ENCODE peak calls at places on chromosomes 13 and 19, in ten cellular contexts. One of them, this sample, is unnamed.

GRCh38 chr13:58547419-58547818 is 915.9 kb downstream of the PCDH17 start:
- DNase-seq in RPMI8226: no peak
- DNase-seq in stimulated activated CD4-positive, alpha-beta T cell treated with anti-CD3 and anti-CD28 coated beads, Interleukin-2, amount 100 ng/mL, for 24 hours: no peak
- DNase-seq in putamen: no peak
- DNase-seq in activated T-helper 1 cell treated with anti-CD3 and anti-CD28 coated beads, Interleukin-12 subunit alpha, Interleukin-12 subunit beta, Interleukin-2, Interleukin-4 antibody, amounts not matched to agents 30 ng/mL and 10 ng/mL and 1 ng/mL, durations not matched to agents 14 hours and 24 hours and 36 hours: no peak
- DNase-seq in body of pancreas: no peak
- DNase-seq in neural progenitor cell: no peak
- DNase-seq in left ventricle myocardium inferior: no peak
- DNase-seq in endothelial cell: no peak
- DNase-seq in activated CD4-positive, CD25-positive, alpha-beta regulatory T cell treated with anti-CD3 and anti-CD28 coated beads, Interleukin-2, amount 50 U/mL, for 16 hours: no peak
- DNase-seq in this sample: no peak

GRCh38 chr19:1264801-1265610 is 4.1 kb upstream of the CIRBP start:
- DNase-seq in endothelial cell: peak
- DNase-seq in activated CD4-positive, CD25-positive, alpha-beta regulatory T cell treated with anti-CD3 and anti-CD28 coated beads, Interleukin-2, amount 50 U/mL, for 16 hours: no peak
- DNase-seq in body of pancreas: peak
- DNase-seq in activated T-helper 1 cell treated with anti-CD3 and anti-CD28 coated beads, Interleukin-12 subunit alpha, Interleukin-12 subunit beta, Interleukin-2, Interleukin-4 antibody, amounts not matched to agents 30 ng/mL and 10 ng/mL and 1 ng/mL, durations not matched to agents 14 hours and 24 hours and 36 hours: no peak
- DNase-seq in stimulated activated CD4-positive, alpha-beta T cell treated with anti-CD3 and anti-CD28 coated beads, Interleukin-2, amount 100 ng/mL, for 24 hours: no peak
- DNase-seq in neural progenitor cell: peak
- DNase-seq in left ventricle myocardium inferior: peak
- DNase-seq in putamen: no peak
- DNase-seq in RPMI8226: no peak
- DNase-seq in this sample: peak

GRCh38 chr13:50376895-50377575 is 361.8 kb downstream of the KCNRG start:
- DNase-seq in activated CD4-positive, CD25-positive, alpha-beta regulatory T cell treated with anti-CD3 and anti-CD28 coated beads, Interleukin-2, amount 50 U/mL, for 16 hours: no peak
- DNase-seq in endothelial cell: no peak
- DNase-seq in left ventricle myocardium inferior: no peak
- DNase-seq in body of pancreas: no peak
- DNase-seq in putamen: no peak
- DNase-seq in RPMI8226: no peak
- DNase-seq in activated T-helper 1 cell treated with anti-CD3 and anti-CD28 coated beads, Interleukin-12 subunit alpha, Interleukin-12 subunit beta, Interleukin-2, Interleukin-4 antibody, amounts not matched to agents 30 ng/mL and 10 ng/mL and 1 ng/mL, durations not matched to agents 14 hours and 24 hours and 36 hours: no peak
- DNase-seq in stimulated activated CD4-positive, alpha-beta T cell treated with anti-CD3 and anti-CD28 coated beads, Interleukin-2, amount 100 ng/mL, for 24 hours: no peak
- DNase-seq in neural progenitor cell: peak
- DNase-seq in this sample: no peak

GRCh38 chr19:56403261-56403660 is 871 bp upstream of the ZNF583 start:
- DNase-seq in endothelial cell: no peak
- DNase-seq in activated CD4-positive, CD25-positive, alpha-beta regulatory T cell treated with anti-CD3 and anti-CD28 coated beads, Interleukin-2, amount 50 U/mL, for 16 hours: no peak
- DNase-seq in body of pancreas: no peak
- DNase-seq in neural progenitor cell: peak
- DNase-seq in left ventricle myocardium inferior: no peak
- DNase-seq in activated T-helper 1 cell treated with anti-CD3 and anti-CD28 coated beads, Interleukin-12 subunit alpha, Interleukin-12 subunit beta, Interleukin-2, Interleukin-4 antibody, amounts not matched to agents 30 ng/mL and 10 ng/mL and 1 ng/mL, durations not matched to agents 14 hours and 24 hours and 36 hours: no peak
- DNase-seq in putamen: no peak
- DNase-seq in RPMI8226: no peak
- DNase-seq in stimulated activated CD4-positive, alpha-beta T cell treated with anti-CD3 and anti-CD28 coated beads, Interleukin-2, amount 100 ng/mL, for 24 hours: peak
- DNase-seq in this sample: no peak

GRCh38 chr13:36819811-36820140 is 754 bp downstream of the RFXAP start:
- DNase-seq in neural progenitor cell: peak
- DNase-seq in left ventricle myocardium inferior: no peak
- DNase-seq in putamen: no peak
- DNase-seq in activated T-helper 1 cell treated with anti-CD3 and anti-CD28 coated beads, Interleukin-12 subunit alpha, Interleukin-12 subunit beta, Interleukin-2, Interleukin-4 antibody, amounts not matched to agents 30 ng/mL and 10 ng/mL and 1 ng/mL, durations not matched to agents 14 hours and 24 hours and 36 hours: peak
- DNase-seq in body of pancreas: peak
- DNase-seq in activated CD4-positive, CD25-positive, alpha-beta regulatory T cell treated with anti-CD3 and anti-CD28 coated beads, Interleukin-2, amount 50 U/mL, for 16 hours: no peak
- DNase-seq in RPMI8226: peak
- DNase-seq in endothelial cell: no peak
- DNase-seq in stimulated activated CD4-positive, alpha-beta T cell treated with anti-CD3 and anti-CD28 coated beads, Interleukin-2, amount 100 ng/mL, for 24 hours: peak
- DNase-seq in this sample: no peak

GRCh38 chr19:19482785-19483625 is 32.3 kb downstream of the TSSK6 start:
- DNase-seq in left ventricle myocardium inferior: no peak
- DNase-seq in RPMI8226: no peak
- DNase-seq in activated CD4-positive, CD25-positive, alpha-beta regulatory T cell treated with anti-CD3 and anti-CD28 coated beads, Interleukin-2, amount 50 U/mL, for 16 hours: no peak
- DNase-seq in putamen: no peak
- DNase-seq in endothelial cell: no peak
- DNase-seq in activated T-helper 1 cell treated with anti-CD3 and anti-CD28 coated beads, Interleukin-12 subunit alpha, Interleukin-12 subunit beta, Interleukin-2, Interleukin-4 antibody, amounts not matched to agents 30 ng/mL and 10 ng/mL and 1 ng/mL, durations not matched to agents 14 hours and 24 hours and 36 hours: no peak
- DNase-seq in body of pancreas: no peak
- DNase-seq in neural progenitor cell: no peak
- DNase-seq in stimulated activated CD4-positive, alpha-beta T cell treated with anti-CD3 and anti-CD28 coated beads, Interleukin-2, amount 100 ng/mL, for 24 hours: no peak
- DNase-seq in this sample: peak

GRCh38 chr13:81017525-81018152 is 676.7 kb upstream of the SPRY2 start:
- DNase-seq in activated T-helper 1 cell treated with anti-CD3 and anti-CD28 coated beads, Interleukin-12 subunit alpha, Interleukin-12 subunit beta, Interleukin-2, Interleukin-4 antibody, amounts not matched to agents 30 ng/mL and 10 ng/mL and 1 ng/mL, durations not matched to agents 14 hours and 24 hours and 36 hours: no peak
- DNase-seq in endothelial cell: no peak
- DNase-seq in activated CD4-positive, CD25-positive, alpha-beta regulatory T cell treated with anti-CD3 and anti-CD28 coated beads, Interleukin-2, amount 50 U/mL, for 16 hours: no peak
- DNase-seq in left ventricle myocardium inferior: no peak
- DNase-seq in putamen: peak
- DNase-seq in neural progenitor cell: peak
- DNase-seq in body of pancreas: no peak
- DNase-seq in stimulated activated CD4-positive, alpha-beta T cell treated with anti-CD3 and anti-CD28 coated beads, Interleukin-2, amount 100 ng/mL, for 24 hours: no peak
- DNase-seq in RPMI8226: peak
- DNase-seq in this sample: peak

GRCh38 chr19:14166448-14166847 is 30.1 kb upstream of the ASF1B start:
- DNase-seq in neural progenitor cell: no peak
- DNase-seq in body of pancreas: no peak
- DNase-seq in activated CD4-positive, CD25-positive, alpha-beta regulatory T cell treated with anti-CD3 and anti-CD28 coated beads, Interleukin-2, amount 50 U/mL, for 16 hours: no peak
- DNase-seq in RPMI8226: no peak
- DNase-seq in left ventricle myocardium inferior: no peak
- DNase-seq in putamen: no peak
- DNase-seq in endothelial cell: no peak
- DNase-seq in activated T-helper 1 cell treated with anti-CD3 and anti-CD28 coated beads, Interleukin-12 subunit alpha, Interleukin-12 subunit beta, Interleukin-2, Interleukin-4 antibody, amounts not matched to agents 30 ng/mL and 10 ng/mL and 1 ng/mL, durations not matched to agents 14 hours and 24 hours and 36 hours: no peak
- DNase-seq in stimulated activated CD4-positive, alpha-beta T cell treated with anti-CD3 and anti-CD28 coated beads, Interleukin-2, amount 100 ng/mL, for 24 hours: no peak
- DNase-seq in this sample: no peak

GRCh38 chr19:47510516-47511127 is 4.2 kb downstream of the NAPA start:
- DNase-seq in putamen: no peak
- DNase-seq in body of pancreas: no peak
- DNase-seq in activated CD4-positive, CD25-positive, alpha-beta regulatory T cell treated with anti-CD3 and anti-CD28 coated beads, Interleukin-2, amount 50 U/mL, for 16 hours: no peak
- DNase-seq in RPMI8226: no peak
- DNase-seq in stimulated activated CD4-positive, alpha-beta T cell treated with anti-CD3 and anti-CD28 coated beads, Interleukin-2, amount 100 ng/mL, for 24 hours: no peak
- DNase-seq in activated T-helper 1 cell treated with anti-CD3 and anti-CD28 coated beads, Interleukin-12 subunit alpha, Interleukin-12 subunit beta, Interleukin-2, Interleukin-4 antibody, amounts not matched to agents 30 ng/mL and 10 ng/mL and 1 ng/mL, durations not matched to agents 14 hours and 24 hours and 36 hours: no peak
- DNase-seq in endothelial cell: no peak
- DNase-seq in neural progenitor cell: no peak
- DNase-seq in left ventricle myocardium inferior: no peak
- DNase-seq in this sample: no peak

GRCh38 chr13:38265135-38265497 is 84.5 kb upstream of the UFM1 start:
- DNase-seq in endothelial cell: no peak
- DNase-seq in body of pancreas: no peak
- DNase-seq in putamen: no peak
- DNase-seq in activated CD4-positive, CD25-positive, alpha-beta regulatory T cell treated with anti-CD3 and anti-CD28 coated beads, Interleukin-2, amount 50 U/mL, for 16 hours: no peak
- DNase-seq in RPMI8226: no peak
- DNase-seq in neural progenitor cell: no peak
- DNase-seq in left ventricle myocardium inferior: no peak
- DNase-seq in stimulated activated CD4-positive, alpha-beta T cell treated with anti-CD3 and anti-CD28 coated beads, Interleukin-2, amount 100 ng/mL, for 24 hours: no peak
- DNase-seq in activated T-helper 1 cell treated with anti-CD3 and anti-CD28 coated beads, Interleukin-12 subunit alpha, Interleukin-12 subunit beta, Interleukin-2, Interleukin-4 antibody, amounts not matched to agents 30 ng/mL and 10 ng/mL and 1 ng/mL, durations not matched to agents 14 hours and 24 hours and 36 hours: no peak
- DNase-seq in this sample: no peak

GRCh38 chr13:51644649-51645048 is 60.4 kb downstream of the WDFY2 start:
- DNase-seq in body of pancreas: peak
- DNase-seq in left ventricle myocardium inferior: no peak
- DNase-seq in putamen: no peak
- DNase-seq in activated T-helper 1 cell treated with anti-CD3 and anti-CD28 coated beads, Interleukin-12 subunit alpha, Interleukin-12 subunit beta, Interleukin-2, Interleukin-4 antibody, amounts not matched to agents 30 ng/mL and 10 ng/mL and 1 ng/mL, durations not matched to agents 14 hours and 24 hours and 36 hours: no peak
- DNase-seq in activated CD4-positive, CD25-positive, alpha-beta regulatory T cell treated with anti-CD3 and anti-CD28 coated beads, Interleukin-2, amount 50 U/mL, for 16 hours: no peak
- DNase-seq in RPMI8226: no peak
- DNase-seq in stimulated activated CD4-positive, alpha-beta T cell treated with anti-CD3 and anti-CD28 coated beads, Interleukin-2, amount 100 ng/mL, for 24 hours: no peak
- DNase-seq in endothelial cell: no peak
- DNase-seq in neural progenitor cell: no peak
- DNase-seq in this sample: no peak

GRCh38 chr13:40920826-40921225 is 98.3 kb downstream of the ELF1 start:
- DNase-seq in neural progenitor cell: no peak
- DNase-seq in activated T-helper 1 cell treated with anti-CD3 and anti-CD28 coated beads, Interleukin-12 subunit alpha, Interleukin-12 subunit beta, Interleukin-2, Interleukin-4 antibody, amounts not matched to agents 30 ng/mL and 10 ng/mL and 1 ng/mL, durations not matched to agents 14 hours and 24 hours and 36 hours: no peak
- DNase-seq in body of pancreas: no peak
- DNase-seq in left ventricle myocardium inferior: no peak
- DNase-seq in endothelial cell: no peak
- DNase-seq in RPMI8226: no peak
- DNase-seq in putamen: no peak
- DNase-seq in activated CD4-positive, CD25-positive, alpha-beta regulatory T cell treated with anti-CD3 and anti-CD28 coated beads, Interleukin-2, amount 50 U/mL, for 16 hours: no peak
- DNase-seq in stimulated activated CD4-positive, alpha-beta T cell treated with anti-CD3 and anti-CD28 coated beads, Interleukin-2, amount 100 ng/mL, for 24 hours: no peak
- DNase-seq in this sample: no peak

GRCh38 chr19:39246951-39247669 is 1.5 kb downstream of the IFNL4 start:
- DNase-seq in activated T-helper 1 cell treated with anti-CD3 and anti-CD28 coated beads, Interleukin-12 subunit alpha, Interleukin-12 subunit beta, Interleukin-2, Interleukin-4 antibody, amounts not matched to agents 30 ng/mL and 10 ng/mL and 1 ng/mL, durations not matched to agents 14 hours and 24 hours and 36 hours: no peak
- DNase-seq in activated CD4-positive, CD25-positive, alpha-beta regulatory T cell treated with anti-CD3 and anti-CD28 coated beads, Interleukin-2, amount 50 U/mL, for 16 hours: no peak
- DNase-seq in endothelial cell: peak
- DNase-seq in body of pancreas: peak
- DNase-seq in neural progenitor cell: peak
- DNase-seq in RPMI8226: peak
- DNase-seq in putamen: no peak
- DNase-seq in stimulated activated CD4-positive, alpha-beta T cell treated with anti-CD3 and anti-CD28 coated beads, Interleukin-2, amount 100 ng/mL, for 24 hours: no peak
- DNase-seq in left ventricle myocardium inferior: peak
- DNase-seq in this sample: peak

GRCh38 chr19:5407356-5407755 is 47.9 kb upstream of the ZNRF4 start:
- DNase-seq in left ventricle myocardium inferior: no peak
- DNase-seq in neural progenitor cell: peak
- DNase-seq in endothelial cell: no peak
- DNase-seq in activated T-helper 1 cell treated with anti-CD3 and anti-CD28 coated beads, Interleukin-12 subunit alpha, Interleukin-12 subunit beta, Interleukin-2, Interleukin-4 antibody, amounts not matched to agents 30 ng/mL and 10 ng/mL and 1 ng/mL, durations not matched to agents 14 hours and 24 hours and 36 hours: no peak
- DNase-seq in RPMI8226: no peak
- DNase-seq in body of pancreas: no peak
- DNase-seq in putamen: no peak
- DNase-seq in activated CD4-positive, CD25-positive, alpha-beta regulatory T cell treated with anti-CD3 and anti-CD28 coated beads, Interleukin-2, amount 50 U/mL, for 16 hours: no peak
- DNase-seq in stimulated activated CD4-positive, alpha-beta T cell treated with anti-CD3 and anti-CD28 coated beads, Interleukin-2, amount 100 ng/mL, for 24 hours: no peak
- DNase-seq in this sample: no peak

GRCh38 chr13:104015646-104016396 is 949.6 kb upstream of the SLC10A2 start:
- DNase-seq in left ventricle myocardium inferior: no peak
- DNase-seq in endothelial cell: no peak
- DNase-seq in activated T-helper 1 cell treated with anti-CD3 and anti-CD28 coated beads, Interleukin-12 subunit alpha, Interleukin-12 subunit beta, Interleukin-2, Interleukin-4 antibody, amounts not matched to agents 30 ng/mL and 10 ng/mL and 1 ng/mL, durations not matched to agents 14 hours and 24 hours and 36 hours: no peak
- DNase-seq in putamen: peak
- DNase-seq in neural progenitor cell: no peak
- DNase-seq in activated CD4-positive, CD25-positive, alpha-beta regulatory T cell treated with anti-CD3 and anti-CD28 coated beads, Interleukin-2, amount 50 U/mL, for 16 hours: no peak
- DNase-seq in RPMI8226: peak
- DNase-seq in stimulated activated CD4-positive, alpha-beta T cell treated with anti-CD3 and anti-CD28 coated beads, Interleukin-2, amount 100 ng/mL, for 24 hours: no peak
- DNase-seq in body of pancreas: no peak
- DNase-seq in this sample: no peak

GRCh38 chr19:50835103-50835784 is 1.9 kb upstream of the KLK15 start:
- DNase-seq in RPMI8226: no peak
- DNase-seq in neural progenitor cell: no peak
- DNase-seq in body of pancreas: peak
- DNase-seq in left ventricle myocardium inferior: no peak
- DNase-seq in putamen: no peak
- DNase-seq in activated CD4-positive, CD25-positive, alpha-beta regulatory T cell treated with anti-CD3 and anti-CD28 coated beads, Interleukin-2, amount 50 U/mL, for 16 hours: no peak
- DNase-seq in endothelial cell: no peak
- DNase-seq in activated T-helper 1 cell treated with anti-CD3 and anti-CD28 coated beads, Interleukin-12 subunit alpha, Interleukin-12 subunit beta, Interleukin-2, Interleukin-4 antibody, amounts not matched to agents 30 ng/mL and 10 ng/mL and 1 ng/mL, durations not matched to agents 14 hours and 24 hours and 36 hours: no peak
- DNase-seq in stimulated activated CD4-positive, alpha-beta T cell treated with anti-CD3 and anti-CD28 coated beads, Interleukin-2, amount 100 ng/mL, for 24 hours: no peak
- DNase-seq in this sample: no peak

GRCh38 chr13:73399347-73400216 is 340.8 kb downstream of the KLF5 start:
- DNase-seq in stimulated activated CD4-positive, alpha-beta T cell treated with anti-CD3 and anti-CD28 coated beads, Interleukin-2, amount 100 ng/mL, for 24 hours: no peak
- DNase-seq in neural progenitor cell: no peak
- DNase-seq in body of pancreas: peak
- DNase-seq in RPMI8226: no peak
- DNase-seq in putamen: no peak
- DNase-seq in endothelial cell: no peak
- DNase-seq in activated T-helper 1 cell treated with anti-CD3 and anti-CD28 coated beads, Interleukin-12 subunit alpha, Interleukin-12 subunit beta, Interleukin-2, Interleukin-4 antibody, amounts not matched to agents 30 ng/mL and 10 ng/mL and 1 ng/mL, durations not matched to agents 14 hours and 24 hours and 36 hours: no peak
- DNase-seq in activated CD4-positive, CD25-positive, alpha-beta regulatory T cell treated with anti-CD3 and anti-CD28 coated beads, Interleukin-2, amount 50 U/mL, for 16 hours: no peak
- DNase-seq in left ventricle myocardium inferior: no peak
- DNase-seq in this sample: no peak

GRCh38 chr13:35646061-35646774 is 169.7 kb upstream of the MAB21L1 start:
- DNase-seq in endothelial cell: no peak
- DNase-seq in stimulated activated CD4-positive, alpha-beta T cell treated with anti-CD3 and anti-CD28 coated beads, Interleukin-2, amount 100 ng/mL, for 24 hours: no peak
- DNase-seq in activated CD4-positive, CD25-positive, alpha-beta regulatory T cell treated with anti-CD3 and anti-CD28 coated beads, Interleukin-2, amount 50 U/mL, for 16 hours: no peak
- DNase-seq in body of pancreas: no peak
- DNase-seq in left ventricle myocardium inferior: no peak
- DNase-seq in neural progenitor cell: no peak
- DNase-seq in putamen: no peak
- DNase-seq in activated T-helper 1 cell treated with anti-CD3 and anti-CD28 coated beads, Interleukin-12 subunit alpha, Interleukin-12 subunit beta, Interleukin-2, Interleukin-4 antibody, amounts not matched to agents 30 ng/mL and 10 ng/mL and 1 ng/mL, durations not matched to agents 14 hours and 24 hours and 36 hours: no peak
- DNase-seq in RPMI8226: no peak
- DNase-seq in this sample: no peak

GRCh38 chr19:16405091-16405490 is 66.7 kb downstream of the EPS15L1 start:
- DNase-seq in activated T-helper 1 cell treated with anti-CD3 and anti-CD28 coated beads, Interleukin-12 subunit alpha, Interleukin-12 subunit beta, Interleukin-2, Interleukin-4 antibody, amounts not matched to agents 30 ng/mL and 10 ng/mL and 1 ng/mL, durations not matched to agents 14 hours and 24 hours and 36 hours: no peak
- DNase-seq in left ventricle myocardium inferior: no peak
- DNase-seq in body of pancreas: no peak
- DNase-seq in activated CD4-positive, CD25-positive, alpha-beta regulatory T cell treated with anti-CD3 and anti-CD28 coated beads, Interleukin-2, amount 50 U/mL, for 16 hours: no peak
- DNase-seq in endothelial cell: no peak
- DNase-seq in stimulated activated CD4-positive, alpha-beta T cell treated with anti-CD3 and anti-CD28 coated beads, Interleukin-2, amount 100 ng/mL, for 24 hours: no peak
- DNase-seq in RPMI8226: no peak
- DNase-seq in neural progenitor cell: no peak
- DNase-seq in putamen: no peak
- DNase-seq in this sample: no peak

GRCh38 chr19:44653977-44654784 is 10.5 kb downstream of the PVR start:
- DNase-seq in left ventricle myocardium inferior: peak
- DNase-seq in stimulated activated CD4-positive, alpha-beta T cell treated with anti-CD3 and anti-CD28 coated beads, Interleukin-2, amount 100 ng/mL, for 24 hours: peak
- DNase-seq in activated CD4-positive, CD25-positive, alpha-beta regulatory T cell treated with anti-CD3 and anti-CD28 coated beads, Interleukin-2, amount 50 U/mL, for 16 hours: peak
- DNase-seq in RPMI8226: peak
- DNase-seq in putamen: no peak
- DNase-seq in neural progenitor cell: peak
- DNase-seq in endothelial cell: peak
- DNase-seq in activated T-helper 1 cell treated with anti-CD3 and anti-CD28 coated beads, Interleukin-12 subunit alpha, Interleukin-12 subunit beta, Interleukin-2, Interleukin-4 antibody, amounts not matched to agents 30 ng/mL and 10 ng/mL and 1 ng/mL, durations not matched to agents 14 hours and 24 hours and 36 hours: peak
- DNase-seq in body of pancreas: peak
- DNase-seq in this sample: peak

GRCh38 chr13:21318891-21319532 is 140.1 kb downstream of the ZDHHC20 start:
- DNase-seq in neural progenitor cell: no peak
- DNase-seq in stimulated activated CD4-positive, alpha-beta T cell treated with anti-CD3 and anti-CD28 coated beads, Interleukin-2, amount 100 ng/mL, for 24 hours: no peak
- DNase-seq in left ventricle myocardium inferior: no peak
- DNase-seq in putamen: no peak
- DNase-seq in RPMI8226: no peak
- DNase-seq in body of pancreas: no peak
- DNase-seq in activated CD4-positive, CD25-positive, alpha-beta regulatory T cell treated with anti-CD3 and anti-CD28 coated beads, Interleukin-2, amount 50 U/mL, for 16 hours: no peak
- DNase-seq in activated T-helper 1 cell treated with anti-CD3 and anti-CD28 coated beads, Interleukin-12 subunit alpha, Interleukin-12 subunit beta, Interleukin-2, Interleukin-4 antibody, amounts not matched to agents 30 ng/mL and 10 ng/mL and 1 ng/mL, durations not matched to agents 14 hours and 24 hours and 36 hours: no peak
- DNase-seq in endothelial cell: no peak
- DNase-seq in this sample: no peak

GRCh38 chr13:90445179-90445578 is 902.3 kb upstream of the MIR17HG start:
- DNase-seq in activated T-helper 1 cell treated with anti-CD3 and anti-CD28 coated beads, Interleukin-12 subunit alpha, Interleukin-12 subunit beta, Interleukin-2, Interleukin-4 antibody, amounts not matched to agents 30 ng/mL and 10 ng/mL and 1 ng/mL, durations not matched to agents 14 hours and 24 hours and 36 hours: no peak
- DNase-seq in neural progenitor cell: peak
- DNase-seq in putamen: no peak
- DNase-seq in body of pancreas: no peak
- DNase-seq in left ventricle myocardium inferior: no peak
- DNase-seq in RPMI8226: no peak
- DNase-seq in activated CD4-positive, CD25-positive, alpha-beta regulatory T cell treated with anti-CD3 and anti-CD28 coated beads, Interleukin-2, amount 50 U/mL, for 16 hours: no peak
- DNase-seq in endothelial cell: no peak
- DNase-seq in stimulated activated CD4-positive, alpha-beta T cell treated with anti-CD3 and anti-CD28 coated beads, Interleukin-2, amount 100 ng/mL, for 24 hours: no peak
- DNase-seq in this sample: no peak

GRCh38 chr19:55649579-55650557 is 1.9 kb downstream of the CCDC106 start:
- DNase-seq in RPMI8226: no peak
- DNase-seq in body of pancreas: no peak
- DNase-seq in putamen: no peak
- DNase-seq in neural progenitor cell: no peak
- DNase-seq in activated CD4-positive, CD25-positive, alpha-beta regulatory T cell treated with anti-CD3 and anti-CD28 coated beads, Interleukin-2, amount 50 U/mL, for 16 hours: no peak
- DNase-seq in endothelial cell: no peak
- DNase-seq in left ventricle myocardium inferior: no peak
- DNase-seq in activated T-helper 1 cell treated with anti-CD3 and anti-CD28 coated beads, Interleukin-12 subunit alpha, Interleukin-12 subunit beta, Interleukin-2, Interleukin-4 antibody, amounts not matched to agents 30 ng/mL and 10 ng/mL and 1 ng/mL, durations not matched to agents 14 hours and 24 hours and 36 hours: no peak
- DNase-seq in stimulated activated CD4-positive, alpha-beta T cell treated with anti-CD3 and anti-CD28 coated beads, Interleukin-2, amount 100 ng/mL, for 24 hours: no peak
- DNase-seq in this sample: no peak

GRCh38 chr19:5447700-5448311 is 7.4 kb upstream of the ZNRF4 start:
- DNase-seq in activated CD4-positive, CD25-positive, alpha-beta regulatory T cell treated with anti-CD3 and anti-CD28 coated beads, Interleukin-2, amount 50 U/mL, for 16 hours: no peak
- DNase-seq in body of pancreas: no peak
- DNase-seq in putamen: no peak
- DNase-seq in endothelial cell: no peak
- DNase-seq in stimulated activated CD4-positive, alpha-beta T cell treated with anti-CD3 and anti-CD28 coated beads, Interleukin-2, amount 100 ng/mL, for 24 hours: no peak
- DNase-seq in neural progenitor cell: no peak
- DNase-seq in left ventricle myocardium inferior: no peak
- DNase-seq in activated T-helper 1 cell treated with anti-CD3 and anti-CD28 coated beads, Interleukin-12 subunit alpha, Interleukin-12 subunit beta, Interleukin-2, Interleukin-4 antibody, amounts not matched to agents 30 ng/mL and 10 ng/mL and 1 ng/mL, durations not matched to agents 14 hours and 24 hours and 36 hours: no peak
- DNase-seq in RPMI8226: peak
- DNase-seq in this sample: no peak

GRCh38 chr19:23002690-23003422 is at the start of gene ZNF728:
- DNase-seq in activated CD4-positive, CD25-positive, alpha-beta regulatory T cell treated with anti-CD3 and anti-CD28 coated beads, Interleukin-2, amount 50 U/mL, for 16 hours: no peak
- DNase-seq in stimulated activated CD4-positive, alpha-beta T cell treated with anti-CD3 and anti-CD28 coated beads, Interleukin-2, amount 100 ng/mL, for 24 hours: no peak
- DNase-seq in endothelial cell: no peak
- DNase-seq in activated T-helper 1 cell treated with anti-CD3 and anti-CD28 coated beads, Interleukin-12 subunit alpha, Interleukin-12 subunit beta, Interleukin-2, Interleukin-4 antibody, amounts not matched to agents 30 ng/mL and 10 ng/mL and 1 ng/mL, durations not matched to agents 14 hours and 24 hours and 36 hours: no peak
- DNase-seq in left ventricle myocardium inferior: peak
- DNase-seq in body of pancreas: peak
- DNase-seq in neural progenitor cell: no peak
- DNase-seq in putamen: peak
- DNase-seq in RPMI8226: peak
- DNase-seq in this sample: no peak

GRCh38 chr19:35430382-35431146 is 17.5 kb upstream of the FFAR2 start:
- DNase-seq in endothelial cell: no peak
- DNase-seq in body of pancreas: no peak
- DNase-seq in activated T-helper 1 cell treated with anti-CD3 and anti-CD28 coated beads, Interleukin-12 subunit alpha, Interleukin-12 subunit beta, Interleukin-2, Interleukin-4 antibody, amounts not matched to agents 30 ng/mL and 10 ng/mL and 1 ng/mL, durations not matched to agents 14 hours and 24 hours and 36 hours: no peak
- DNase-seq in putamen: no peak
- DNase-seq in activated CD4-positive, CD25-positive, alpha-beta regulatory T cell treated with anti-CD3 and anti-CD28 coated beads, Interleukin-2, amount 50 U/mL, for 16 hours: no peak
- DNase-seq in neural progenitor cell: no peak
- DNase-seq in stimulated activated CD4-positive, alpha-beta T cell treated with anti-CD3 and anti-CD28 coated beads, Interleukin-2, amount 100 ng/mL, for 24 hours: no peak
- DNase-seq in RPMI8226: no peak
- DNase-seq in left ventricle myocardium inferior: no peak
- DNase-seq in this sample: no peak

GRCh38 chr13:23965346-23965745 is 68.0 kb upstream of the C1QTNF9B start:
- DNase-seq in stimulated activated CD4-positive, alpha-beta T cell treated with anti-CD3 and anti-CD28 coated beads, Interleukin-2, amount 100 ng/mL, for 24 hours: no peak
- DNase-seq in endothelial cell: no peak
- DNase-seq in RPMI8226: no peak
- DNase-seq in neural progenitor cell: no peak
- DNase-seq in left ventricle myocardium inferior: no peak
- DNase-seq in body of pancreas: peak
- DNase-seq in putamen: no peak
- DNase-seq in activated T-helper 1 cell treated with anti-CD3 and anti-CD28 coated beads, Interleukin-12 subunit alpha, Interleukin-12 subunit beta, Interleukin-2, Interleukin-4 antibody, amounts not matched to agents 30 ng/mL and 10 ng/mL and 1 ng/mL, durations not matched to agents 14 hours and 24 hours and 36 hours: no peak
- DNase-seq in activated CD4-positive, CD25-positive, alpha-beta regulatory T cell treated with anti-CD3 and anti-CD28 coated beads, Interleukin-2, amount 50 U/mL, for 16 hours: no peak
- DNase-seq in this sample: no peak

GRCh38 chr19:32458500-32459123 is 53.0 kb downstream of the DPY19L3 start:
- DNase-seq in left ventricle myocardium inferior: no peak
- DNase-seq in neural progenitor cell: no peak
- DNase-seq in stimulated activated CD4-positive, alpha-beta T cell treated with anti-CD3 and anti-CD28 coated beads, Interleukin-2, amount 100 ng/mL, for 24 hours: no peak
- DNase-seq in RPMI8226: no peak
- DNase-seq in endothelial cell: no peak
- DNase-seq in activated CD4-positive, CD25-positive, alpha-beta regulatory T cell treated with anti-CD3 and anti-CD28 coated beads, Interleukin-2, amount 50 U/mL, for 16 hours: no peak
- DNase-seq in body of pancreas: no peak
- DNase-seq in activated T-helper 1 cell treated with anti-CD3 and anti-CD28 coated beads, Interleukin-12 subunit alpha, Interleukin-12 subunit beta, Interleukin-2, Interleukin-4 antibody, amounts not matched to agents 30 ng/mL and 10 ng/mL and 1 ng/mL, durations not matched to agents 14 hours and 24 hours and 36 hours: no peak
- DNase-seq in putamen: no peak
- DNase-seq in this sample: no peak

This sample was measured in nephron progenitor cell.